ENCODE peak calls at places on chromosomes 6 and 20, in nine cellular contexts. P is Caco-2, I is lower lobe of right lung, S is psoas muscle, O is sigmoid colon, R is GM06990, B is body of pancreas, X is H7, V is pancreas. M is an unnamed sample.
A peak's percentile ranks its signal among the peaks of the same experiment; 100 is the strongest.

GRCh38 chr20:3545401-3545925 is 74.6 kb downstream of the ATRN start:
- DNase-seq in P (no peak), I (no peak), S (no peak), O (no peak), R (no peak), B (no peak), X (no peak), V (no peak), M (no peak)

GRCh38 chr20:24992420-24993205 is at the start of gene APMAP:
- DNase-seq in P (peak; percentile 92), I (peak; percentile 98), S (peak; percentile 98), O (peak; percentile 97), R (peak; percentile 95), B (peak; percentile 97), X (peak; percentile 98), V (peak; percentile 97), M (peak; percentile 99)

GRCh38 chr6:27312146-27312949 is at the start of gene POM121L2:
- DNase-seq in P (no peak), I (peak; percentile 69), S (peak; percentile 20), O (no peak), R (peak; percentile 66), B (peak; percentile 85), X (peak; percentile 87), V (peak; percentile 79), M (peak; percentile 80)

GRCh38 chr20:59006864-59007757 is at the start of gene CTSZ:
- DNase-seq in P (peak; percentile 88), I (peak; percentile 88), S (peak; percentile 79), O (peak; percentile 76), R (peak; percentile 78), B (peak; percentile 52), X (peak; percentile 98), V (peak; percentile 84), M (peak; percentile 95)

GRCh38 chr20:7346026-7346425 is 578.5 kb downstream of the BMP2 start:
- DNase-seq in P (no peak), I (no peak), S (no peak), O (no peak), R (no peak), B (no peak), X (no peak), V (no peak), M (no peak)

GRCh38 chr6:133040025-133040838 is 200.9 kb upstream of the EYA4 start:
- DNase-seq in P (no peak), I (no peak), S (no peak), O (no peak), R (peak; percentile 0), B (no peak), X (peak; percentile 12), V (no peak), M (no peak)

GRCh38 chr20:59777321-59777705 is 156.1 kb downstream of the SYCP2 start:
- DNase-seq in P (peak; percentile 25), I (no peak), S (no peak), O (peak; percentile 46), R (no peak), B (no peak), X (peak; percentile 7), V (no peak), M (no peak)

GRCh38 chr20:64146936-64147451 is 17.3 kb upstream of the MYT1 start:
- DNase-seq in P (peak; percentile 39), I (peak; percentile 30), S (no peak), O (peak; percentile 42), R (no peak), B (no peak), X (peak; percentile 49), V (no peak), M (no peak)

GRCh38 chr6:122129313-122130025 is 270.0 kb upstream of the HSF2 start:
- DNase-seq in P (no peak), I (no peak), S (no peak), O (no peak), R (no peak), B (no peak), X (no peak), V (no peak), M (no peak)

GRCh38 chr6:32114853-32115252 is 5.7 kb upstream of the TNXB start:
- DNase-seq in P (no peak), I (no peak), S (peak; percentile 49), O (peak; percentile 68), R (no peak), B (no peak), X (no peak), V (no peak), M (no peak)

GRCh38 chr6:32116674-32117073 is 7.5 kb upstream of the TNXB start:
- DNase-seq in P (no peak), I (no peak), S (no peak), O (no peak), R (no peak), B (no peak), X (peak; percentile 82), V (no peak), M (no peak)

GRCh38 chr6:32118782-32119628 is 9.0 kb downstream of the ATF6B start:
- DNase-seq in P (peak; percentile 86), I (peak; percentile 90), S (peak; percentile 87), O (peak; percentile 96), R (peak; percentile 74), B (peak; percentile 86), X (peak; percentile 92), V (peak; percentile 91), M (peak; percentile 96)

GRCh38 chr6:32115623-32116022 is 6.5 kb upstream of the TNXB start:
- DNase-seq in P (no peak), I (no peak), S (no peak), O (no peak), R (no peak), B (no peak), X (no peak), V (no peak), M (no peak)

GRCh38 chr6:32117461-32117860 is 8.3 kb upstream of the TNXB start:
- DNase-seq in P (no peak), I (no peak), S (no peak), O (no peak), R (no peak), B (no peak), X (peak; percentile 36), V (no peak), M (no peak)
- H3K36me3 ChIP-seq in P (peaks cover 5% of the 10 kb centered on the region), I (peaks cover 72% of the 10 kb centered on the region), S (peaks cover 77% of the 10 kb centered on the region), O (peaks cover 57% of the 10 kb centered on the region), R (peaks cover 42% of the 10 kb centered on the region), B (no peaks in the 10 kb centered on the region), X (peaks cover 14% of the 10 kb centered on the region), V (peaks cover 46% of the 10 kb centered on the region), M (peaks cover 79% of the 10 kb centered on the region)

GRCh38 chr6:147381734-147382133 is 126.8 kb upstream of the SAMD5 start:
- DNase-seq in P (no peak), I (no peak), S (no peak), O (no peak), R (no peak), B (no peak), X (no peak), V (no peak), M (no peak)
- H3K36me3 ChIP-seq in P (no peaks in the 10 kb centered on the region), I (peaks cover 25% of the 10 kb centered on the region), S (peaks cover 43% of the 10 kb centered on the region), O (peaks cover 8% of the 10 kb centered on the region), R (peaks cover 2% of the 10 kb centered on the region), B (no peaks in the 10 kb centered on the region), X (no peaks in the 10 kb centered on the region), V (peaks cover 11% of the 10 kb centered on the region), M (peaks cover 66% of the 10 kb centered on the region)

GRCh38 chr6:44538841-44539240 is 151.3 kb downstream of the CDC5L start:
- DNase-seq in P (no peak), I (no peak), S (no peak), O (no peak), R (no peak), B (no peak), X (no peak), V (no peak), M (no peak)

GRCh38 chr6:44540881-44541280 is 153.4 kb downstream of the CDC5L start:
- DNase-seq in P (no peak), I (no peak), S (no peak), O (no peak), R (no peak), B (no peak), X (no peak), V (no peak), M (no peak)

GRCh38 chr6:44538131-44538835 is 150.8 kb downstream of the CDC5L start:
- DNase-seq in P (no peak), I (no peak), S (no peak), O (no peak), R (no peak), B (no peak), X (no peak), V (no peak), M (peak; percentile 5)

GRCh38 chr6:44537306-44538049 is 150.0 kb downstream of the CDC5L start:
- DNase-seq in P (no peak), I (no peak), S (no peak), O (no peak), R (no peak), B (no peak), X (no peak), V (no peak), M (no peak)

GRCh38 chr6:44539701-44540100 is 152.2 kb downstream of the CDC5L start:
- DNase-seq in P (no peak), I (no peak), S (no peak), O (no peak), R (no peak), B (no peak), X (no peak), V (no peak), M (no peak)
- H3K36me3 ChIP-seq in P (no peaks in the 10 kb centered on the region), I (no peaks in the 10 kb centered on the region), S (no peaks in the 10 kb centered on the region), O (no peaks in the 10 kb centered on the region), R (no peaks in the 10 kb centered on the region), B (no peaks in the 10 kb centered on the region), X (no peaks in the 10 kb centered on the region), V (no peaks in the 10 kb centered on the region), M (no peaks in the 10 kb centered on the region)

DNA sequence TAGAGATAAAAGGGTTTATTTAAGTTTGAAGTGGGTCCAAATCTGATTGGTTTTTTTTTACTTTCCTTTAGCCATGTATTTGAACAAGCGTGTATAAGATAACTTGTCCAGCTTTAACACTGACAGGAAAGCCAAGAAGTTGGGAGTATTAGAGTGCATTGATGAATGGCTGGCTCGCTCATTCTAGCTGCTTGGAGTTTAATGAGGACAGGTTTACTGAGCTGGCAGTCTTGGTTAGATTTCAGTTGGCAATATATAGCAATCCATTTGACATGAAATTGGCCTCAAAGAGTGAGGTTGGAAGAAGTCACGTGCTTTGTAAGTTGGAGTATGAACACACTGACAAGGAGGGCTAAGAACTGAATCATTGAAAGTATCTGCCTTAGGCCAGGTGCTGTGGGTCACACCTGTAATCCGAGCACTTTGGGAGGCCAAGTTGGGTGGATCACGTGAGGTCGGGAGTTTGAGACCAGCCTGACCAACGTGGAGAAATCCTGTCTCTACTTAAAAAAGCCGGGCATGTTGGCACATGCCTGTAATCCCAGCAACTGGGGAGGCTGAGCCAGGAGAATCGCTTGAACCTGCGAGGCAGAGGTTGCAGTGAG is 13.7 kb downstream of the SRSF3 start:
- DNase-seq in P (no peak), I (no peak), S (no peak), O (peak; percentile 45), R (no peak), B (peak; percentile 59), X (no peak), V (peak; percentile 53), M (no peak)
- H3K36me3 ChIP-seq in P (peaks cover 12% of the 10 kb centered on the region), I (peaks cover 100% of the 10 kb centered on the region), S (peaks cover 94% of the 10 kb centered on the region), O (peaks cover 44% of the 10 kb centered on the region), R (peaks cover 26% of the 10 kb centered on the region), B (no peaks in the 10 kb centered on the region), X (peaks cover 48% of the 10 kb centered on the region), V (peaks cover 56% of the 10 kb centered on the region), M (peaks cover 100% of the 10 kb centered on the region)

M was measured in left lung.